ENCODE peak calls at places on chromosomes 7 and 10, in six cellular contexts. P, T, X, W, R and O are unnamed samples.

GRCh38 chr7:52273685-52274610 is 761.5 kb upstream of the POM121L12 start:
- DNase-seq in P (no peak), T (no peak), X (no peak), W (no peak), R (no peak), O (peak)

GRCh38 chr10:133231244-133231945 is 1.4 kb downstream of the UTF1 start:
- DNase-seq in P (no peak), T (no peak), X (no peak), W (no peak), R (no peak), O (no peak)

GRCh38 chr10:49133706-49134248 is at the start of gene FAM170B:
- DNase-seq in P (no peak), T (no peak), X (no peak), W (no peak), R (no peak), O (no peak)

GRCh38 chr7:30984359-30985107 is 20.8 kb downstream of the GHRHR start:
- DNase-seq in P (no peak), T (no peak), X (no peak), W (no peak), R (peak), O (peak)

GRCh38 chr10:78435484-78436222 is 402.0 kb downstream of the RPS24 start:
- DNase-seq in P (no peak), T (no peak), X (no peak), W (no peak), R (no peak), O (no peak)

GRCh38 chr7:137923380-137923779 is 76.6 kb upstream of the DGKI start:
- DNase-seq in P (no peak), T (no peak), X (no peak), W (peak), R (no peak), O (no peak)

GRCh38 chr10:6514844-6515780 is 65.0 kb downstream of the PRKCQ start:
- DNase-seq in P (no peak), T (no peak), X (no peak), W (no peak), R (no peak), O (no peak)

GRCh38 chr7:43292384-43292783 is 179.9 kb downstream of the HECW1 start:
- DNase-seq in P (no peak), T (no peak), X (no peak), W (no peak), R (no peak), O (no peak)

GRCh38 chr10:32887481-32887880 is 70.5 kb downstream of the ITGB1 start:
- DNase-seq in P (no peak), T (no peak), X (no peak), W (no peak), R (no peak), O (no peak)

GRCh38 chr10:91380873-91381561 is 29.1 kb upstream of the HECTD2 start:
- DNase-seq in P (no peak), T (no peak), X (no peak), W (no peak), R (no peak), O (no peak)

GRCh38 chr7:134660242-134660785 is 13.7 kb downstream of the BPGM start:
- DNase-seq in P (no peak), T (no peak), X (no peak), W (peak), R (no peak), O (no peak)

GRCh38 chr10:29496341-29497162 is 138.2 kb downstream of the SVIL start:
- DNase-seq in P (peak), T (peak), X (no peak), W (peak), R (peak), O (peak)

GRCh38 chr10:30041394-30042105 is 17.8 kb downstream of the JCAD start:
- DNase-seq in P (no peak), T (no peak), X (no peak), W (no peak), R (no peak), O (no peak)

GRCh38 chr10:115092258-115092554 is 959 bp upstream of the ATRNL1 start:
- DNase-seq in P (peak), T (no peak), X (no peak), W (peak), R (no peak), O (no peak)

GRCh38 chr10:22823109-22823508 is 104.7 kb upstream of the ARMC3 start:
- DNase-seq in P (no peak), T (no peak), X (no peak), W (peak), R (peak), O (no peak)

GRCh38 chr7:44172803-44173424 is 16.3 kb downstream of the GCK start:
- DNase-seq in P (no peak), T (no peak), X (no peak), W (no peak), R (no peak), O (no peak)

GRCh38 chr10:115969591-115969990 is 303.4 kb downstream of the GFRA1 start:
- DNase-seq in P (no peak), T (no peak), X (no peak), W (no peak), R (no peak), O (no peak)

GRCh38 chr7:106139253-106140251 is 27.4 kb upstream of the SYPL1 start:
- DNase-seq in P (no peak), T (no peak), X (no peak), W (peak), R (no peak), O (no peak)

GRCh38 chr10:37854606-37855005 is 2.8 kb downstream of the ZNF248 start:
- DNase-seq in P (no peak), T (no peak), X (no peak), W (no peak), R (no peak), O (no peak)

GRCh38 chr7:98204670-98205069 is 6.6 kb upstream of the BHLHA15 start:
- DNase-seq in P (no peak), T (no peak), X (no peak), W (no peak), R (no peak), O (no peak)

GRCh38 chr10:74067373-74068370 is 69.8 kb downstream of the VCL start:
- DNase-seq in P (no peak), T (no peak), X (no peak), W (no peak), R (no peak), O (no peak)

GRCh38 chr7:43572516-43573049 is 10.3 kb upstream of the STK17A start:
- DNase-seq in P (no peak), T (no peak), X (no peak), W (peak), R (peak), O (no peak)

GRCh38 chr10:13310518-13311176 is 10.8 kb upstream of the PHYH start:
- DNase-seq in P (no peak), T (no peak), X (no peak), W (no peak), R (no peak), O (no peak)

GRCh38 chr7:140423501-140423900 is 19.6 kb downstream of the RAB19 start:
- DNase-seq in P (no peak), T (no peak), X (no peak), W (no peak), R (no peak), O (no peak)

GRCh38 chr10:31603245-31604087 is 284.4 kb downstream of the ZEB1 start:
- DNase-seq in P (peak), T (peak), X (peak), W (peak), R (peak), O (peak)

GRCh38 chr10:101492814-101493213 is 95.2 kb downstream of the POLL start:
- DNase-seq in P (no peak), T (no peak), X (no peak), W (no peak), R (no peak), O (no peak)

GRCh38 chr7:142767451-142767850 is 3.3 kb upstream of the PRSS2 start:
- DNase-seq in P (no peak), T (no peak), X (no peak), W (no peak), R (no peak), O (no peak)

GRCh38 chr10:28444031-28444430 is 88.9 kb upstream of the WAC start:
- DNase-seq in P (no peak), T (no peak), X (no peak), W (no peak), R (no peak), O (no peak)

GRCh38 chr7:107989618-107990373 is 13.2 kb downstream of the LAMB1 start:
- DNase-seq in P (no peak), T (no peak), X (no peak), W (peak), R (no peak), O (no peak)

GRCh38 chr10:114874827-114875541 is 53.4 kb downstream of the FHIP2A start:
- DNase-seq in P (peak), T (no peak), X (no peak), W (peak), R (no peak), O (peak)

GRCh38 chr7:36604801-36605200 is 119.5 kb downstream of the AOAH start:
- DNase-seq in P (no peak), T (no peak), X (no peak), W (no peak), R (no peak), O (no peak)

GRCh38 chr10:132467464-132468149 is 70.0 kb upstream of the INPP5A start:
- DNase-seq in P (no peak), T (no peak), X (no peak), W (no peak), R (no peak), O (no peak)

GRCh38 chr7:64625114-64626082 is 40.5 kb upstream of the ZNF107 start:
- DNase-seq in P (no peak), T (no peak), X (no peak), W (no peak), R (no peak), O (no peak)
- TF ChIP-seq CTCF in P (peak), T (peak), X (peak), W (peak), R (no peak), O (peak)

DNA sequence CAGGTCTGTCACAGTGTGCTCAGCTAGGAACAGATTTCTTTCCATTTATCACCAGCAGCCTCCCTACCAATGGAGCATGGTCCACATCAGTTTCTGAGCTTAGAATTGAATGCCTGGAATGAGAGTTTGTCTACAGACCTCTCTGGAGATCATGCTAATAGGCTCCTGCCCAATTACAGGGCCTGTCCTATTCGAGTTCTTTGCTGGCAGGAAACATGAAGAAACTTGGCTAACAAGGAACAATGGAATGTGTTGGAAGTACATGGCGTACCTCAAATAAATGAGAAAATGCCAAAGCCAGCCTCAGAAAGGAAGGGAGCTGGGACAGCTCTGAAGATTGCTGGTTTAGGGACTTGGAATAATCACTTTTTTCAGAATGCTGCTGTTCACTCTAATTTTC is 186.0 kb upstream of the AKR1E2 start:
- DNase-seq in P (no peak), T (no peak), X (no peak), W (no peak), R (no peak), O (no peak)
- TF ChIP-seq CTCF in P (no peak), T (no peak), X (no peak), W (no peak), R (no peak), O (no peak)

GRCh38 chr10:35462491-35462934 is 126.2 kb downstream of the CCNY start:
- DNase-seq in P (peak), T (no peak), X (no peak), W (no peak), R (no peak), O (no peak)

GRCh38 chr10:35456784-35457183 is 120.5 kb downstream of the CCNY start:
- DNase-seq in P (no peak), T (no peak), X (no peak), W (no peak), R (no peak), O (no peak)

GRCh38 chr10:35460852-35461460 is 124.6 kb downstream of the CCNY start:
- DNase-seq in P (no peak), T (no peak), X (no peak), W (no peak), R (no peak), O (no peak)

GRCh38 chr10:35458500-35459448 is 122.5 kb downstream of the CCNY start:
- DNase-seq in P (no peak), T (no peak), X (no peak), W (no peak), R (no peak), O (no peak)

DNA sequence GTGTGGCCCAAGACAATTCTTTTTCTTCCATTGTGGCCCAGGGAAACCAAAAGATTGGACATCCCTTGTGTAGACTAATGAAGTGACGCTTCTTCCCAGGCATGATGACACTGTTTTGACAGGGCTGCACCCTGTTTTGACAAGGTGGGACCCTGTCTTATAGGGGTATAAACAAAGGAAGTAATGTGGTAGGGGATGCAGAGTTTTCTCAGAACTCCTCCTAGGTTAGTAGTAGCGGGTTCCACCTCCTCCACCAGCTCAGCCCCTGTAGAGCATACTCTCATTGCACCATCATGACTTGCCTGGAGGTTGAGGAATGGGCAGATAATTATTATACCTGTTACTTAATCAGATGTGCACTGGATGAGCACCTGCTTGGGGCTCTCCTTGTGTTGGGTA is 123.1 kb downstream of the CCNY start:
- DNase-seq in P (no peak), T (no peak), X (no peak), W (no peak), R (no peak), O (no peak)
- TF ChIP-seq CTCF in P (no peak), T (no peak), X (no peak), W (no peak), R (no peak), O (no peak)

GRCh38 chr10:71621263-71621751 is 98.3 kb downstream of the C10orf105 start:
- DNase-seq in P (no peak), T (no peak), X (no peak), W (no peak), R (no peak), O (peak)

GRCh38 chr10:71623986-71624291 is 95.6 kb downstream of the C10orf105 start:
- DNase-seq in P (no peak), T (no peak), X (no peak), W (no peak), R (no peak), O (no peak)

GRCh38 chr10:71622656-71623055 is 96.9 kb downstream of the C10orf105 start:
- DNase-seq in P (no peak), T (no peak), X (no peak), W (no peak), R (no peak), O (no peak)

GRCh38 chr10:71621783-71622526 is 97.6 kb downstream of the C10orf105 start:
- DNase-seq in P (no peak), T (no peak), X (no peak), W (peak), R (peak), O (no peak)

DNA sequence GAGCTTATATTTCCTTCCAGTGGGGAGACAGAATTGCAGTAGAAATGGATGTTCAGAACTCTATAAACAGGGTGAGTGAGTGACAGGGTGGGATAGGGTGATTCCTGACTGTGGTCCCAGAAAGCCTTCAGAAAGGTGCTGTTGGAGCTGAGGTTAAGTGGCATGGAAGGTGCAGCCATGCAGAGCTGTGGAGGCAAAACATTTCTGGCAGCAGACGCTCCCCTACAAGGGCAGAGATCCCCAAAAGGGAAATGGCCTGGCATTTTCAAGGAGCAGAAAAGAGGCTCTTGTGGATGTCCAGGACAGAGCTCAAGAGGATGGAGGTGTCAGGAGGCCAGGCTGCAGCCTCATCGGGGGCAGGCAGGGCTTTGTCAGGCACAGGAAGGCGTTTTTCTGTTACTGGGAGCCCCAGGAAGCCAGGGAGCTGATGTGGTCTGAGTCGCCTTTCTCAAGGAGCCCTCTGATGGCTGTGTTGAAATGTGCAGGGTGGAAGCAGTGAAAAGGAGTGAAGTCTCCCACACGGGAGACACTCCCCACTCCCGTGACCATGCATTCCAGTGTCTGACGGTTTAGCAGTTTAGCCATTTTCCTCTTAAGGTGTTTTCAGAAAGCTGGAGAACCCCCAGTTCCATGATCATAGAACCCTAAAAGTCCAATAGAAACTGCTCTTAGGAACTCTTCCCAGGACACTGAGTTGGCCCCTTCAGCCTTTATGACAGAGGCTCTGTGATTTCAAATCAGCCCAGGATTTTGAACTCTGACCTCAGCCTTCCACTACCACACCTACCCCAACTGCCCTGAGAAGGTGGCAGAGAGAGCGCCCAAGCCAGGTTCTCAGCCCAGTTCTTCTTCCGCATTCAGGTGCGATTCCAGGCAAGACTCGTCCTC is 96.2 kb downstream of the C10orf105 start:
- DNase-seq in P (no peak), T (no peak), X (no peak), W (peak), R (no peak), O (peak)
- TF ChIP-seq CTCF in P (no peak), T (no peak), X (no peak), W (peak), R (peak), O (no peak)

DNA sequence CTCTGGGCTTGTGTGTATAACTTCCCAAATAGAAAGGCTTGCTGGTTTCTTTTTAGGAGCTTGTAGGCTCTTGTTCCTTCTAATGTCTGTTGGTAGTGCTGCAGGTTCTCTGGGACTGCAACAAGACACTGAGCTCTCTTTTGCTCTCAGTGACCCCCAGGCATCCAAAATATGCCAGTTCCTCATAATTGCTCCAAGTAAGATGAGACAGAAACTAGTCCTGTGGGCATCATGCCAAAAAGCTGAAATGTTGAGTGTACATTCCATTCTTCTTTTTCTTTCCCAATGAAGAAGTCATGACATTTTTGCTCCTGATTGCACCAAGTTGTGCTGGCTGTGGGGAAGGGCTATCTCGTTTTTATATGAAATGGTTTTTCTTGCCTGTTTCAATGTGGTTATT is 7.1 kb upstream of the BTBD16 start:
- DNase-seq in P (no peak), T (no peak), X (no peak), W (peak), R (peak), O (no peak)
- TF ChIP-seq CTCF in P (no peak), T (no peak), X (no peak), W (no peak), R (no peak), O (no peak)

DNA sequence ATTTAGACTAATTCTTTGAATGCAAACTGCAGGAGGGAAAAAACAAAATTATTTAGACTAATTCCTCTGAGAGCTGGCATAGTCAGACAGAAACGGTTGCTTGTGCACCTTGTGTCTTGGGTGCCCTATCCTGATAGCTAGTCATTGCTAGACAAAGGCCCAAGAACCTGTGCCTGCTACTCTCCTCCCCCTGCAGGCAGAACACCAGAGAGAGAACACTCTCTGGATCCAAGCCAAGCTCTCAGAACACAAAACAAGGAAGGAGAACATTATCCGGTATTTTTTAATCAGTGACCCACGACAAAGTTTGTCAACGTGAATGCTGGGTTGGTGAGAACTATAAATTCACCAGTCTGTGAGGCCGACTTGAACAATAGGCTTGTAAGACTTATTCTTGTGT is 18.9 kb upstream of the PPP1R9A start:
- DNase-seq in P (no peak), T (no peak), X (no peak), W (no peak), R (no peak), O (no peak)
- TF ChIP-seq CTCF in P (no peak), T (no peak), X (no peak), W (peak), R (peak), O (no peak)

DNA sequence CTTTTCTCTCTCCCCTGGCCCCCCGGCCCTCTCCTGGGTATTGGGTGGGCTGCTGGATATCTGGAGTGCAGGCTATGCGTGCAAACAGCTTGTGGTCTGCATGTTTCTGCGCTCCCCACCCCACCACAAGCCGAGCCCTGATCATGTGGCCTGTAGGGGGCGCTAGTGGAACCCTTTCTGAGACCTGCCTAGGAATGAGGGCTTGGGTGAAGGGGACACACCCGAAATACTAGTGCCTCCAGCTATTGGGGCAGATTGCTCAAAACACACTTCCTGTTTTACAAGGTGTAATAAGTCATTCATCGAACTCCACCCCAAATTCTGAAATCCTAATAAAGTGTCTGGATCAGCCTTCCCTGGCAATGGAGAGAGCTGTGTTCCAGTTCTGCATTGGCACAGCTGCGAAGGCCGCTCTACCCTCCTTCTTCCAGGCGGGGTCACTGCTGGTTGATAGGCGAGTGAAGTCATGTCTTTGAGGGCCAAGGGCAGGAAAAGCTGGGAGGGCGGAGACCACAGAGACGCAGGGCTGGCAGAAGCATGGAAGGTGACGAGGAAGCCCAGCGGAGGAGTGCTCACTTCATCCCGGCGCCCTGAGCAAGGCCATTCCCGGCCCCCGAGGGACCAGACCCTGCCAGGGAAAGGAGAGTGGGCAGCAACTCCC is 19.8 kb upstream of the PRRT4 start:
- DNase-seq in P (no peak), T (no peak), X (no peak), W (no peak), R (no peak), O (peak)
- TF ChIP-seq CTCF in P (peak), T (peak), X (peak), W (peak), R (peak), O (peak)